ENCODE peak calls at places on chromosomes 3 and 15, in seven cellular contexts. M is BJ; G is hepatocyte; U is SJSA1; L is testis; Z is gastrocnemius medialis; R is CD4-positive, CD25-positive, alpha-beta regulatory T cell. E is an unnamed sample. For H3K27me3, the result is how much of the 10 kb centered on the place peaks cover.

GRCh38 chr3:25455316-25456232 is 27.5 kb downstream of the RARB start:
- DNase-seq in M (peak), G (no peak), U (peak), L (no peak), Z (no peak), R (no peak), E (no peak)

GRCh38 chr15:58269455-58270414 is 131.6 kb downstream of the AQP9 start:
- DNase-seq in M (no peak), G (peak), U (peak), L (peak), Z (peak), R (peak), E (peak)

GRCh38 chr15:99509686-99510461 is 55.9 kb upstream of the MEF2A start:
- DNase-seq in M (no peak), G (no peak), U (no peak), L (no peak), Z (peak), R (no peak), E (peak)

GRCh38 chr15:67955256-67955655 is 98.9 kb upstream of the PIAS1 start:
- DNase-seq in M (no peak), G (no peak), U (no peak), L (no peak), Z (no peak), R (no peak), E (no peak)

GRCh38 chr3:46717447-46718231 is at the start of gene PRSS50:
- DNase-seq in M (no peak), G (no peak), U (peak), L (peak), Z (no peak), R (no peak), E (no peak)

GRCh38 chr3:69165744-69166143 is 43.3 kb upstream of the LMOD3 start:
- DNase-seq in M (no peak), G (no peak), U (no peak), L (no peak), Z (no peak), R (no peak), E (no peak)

GRCh38 chr3:43996379-43997301 is 245.0 kb upstream of the TOPAZ1 start:
- DNase-seq in M (no peak), G (peak), U (no peak), L (no peak), Z (no peak), R (no peak), E (peak)

GRCh38 chr3:31412832-31413231 is 119.9 kb upstream of the STT3B start:
- DNase-seq in M (no peak), G (no peak), U (no peak), L (no peak), Z (no peak), R (no peak), E (no peak)

GRCh38 chr15:69474291-69474690 is 21.7 kb downstream of the RPLP1 start:
- DNase-seq in M (no peak), G (no peak), U (no peak), L (no peak), Z (no peak), R (no peak), E (no peak)

GRCh38 chr3:108822167-108822897 is at the start of gene TRAT1:
- DNase-seq in M (no peak), G (no peak), U (no peak), L (no peak), Z (no peak), R (peak), E (no peak)

GRCh38 chr3:9623148-9623547 is 26.2 kb upstream of the MTMR14 start:
- DNase-seq in M (no peak), G (no peak), U (no peak), L (no peak), Z (no peak), R (no peak), E (no peak)

GRCh38 chr3:29176501-29176900 is 104.4 kb upstream of the RBMS3 start:
- DNase-seq in M (no peak), G (no peak), U (no peak), L (peak), Z (no peak), R (no peak), E (no peak)

GRCh38 chr3:65828706-65829105 is 210.0 kb downstream of the MAGI1 start:
- DNase-seq in M (no peak), G (no peak), U (peak), L (no peak), Z (no peak), R (no peak), E (no peak)

GRCh38 chr3:154156529-154156928 is 35.3 kb downstream of the ARHGEF26 start:
- DNase-seq in M (no peak), G (no peak), U (no peak), L (no peak), Z (no peak), R (no peak), E (peak)

GRCh38 chr3:187172929-187173328 is 24.4 kb upstream of the RTP1 start:
- DNase-seq in M (no peak), G (no peak), U (no peak), L (no peak), Z (no peak), R (no peak), E (no peak)

GRCh38 chr15:69784808-69785550 is 312.7 kb downstream of the TLE3 start:
- DNase-seq in M (no peak), G (no peak), U (no peak), L (no peak), Z (no peak), R (no peak), E (no peak)

GRCh38 chr3:73493543-73494314 is 131.0 kb downstream of the PDZRN3 start:
- DNase-seq in M (peak), G (no peak), U (no peak), L (no peak), Z (no peak), R (no peak), E (no peak)

GRCh38 chr3:114417265-114417664 is 123.4 kb downstream of the TIGIT start:
- DNase-seq in M (no peak), G (no peak), U (no peak), L (no peak), Z (no peak), R (no peak), E (no peak)

GRCh38 chr15:66617137-66618090 is 51.6 kb upstream of the LCTL start:
- DNase-seq in M (no peak), G (peak), U (peak), L (no peak), Z (peak), R (no peak), E (no peak)

GRCh38 chr3:149487598-149488197 is 13.2 kb downstream of the TM4SF4 start:
- DNase-seq in M (no peak), G (no peak), U (no peak), L (no peak), Z (no peak), R (peak), E (peak)

GRCh38 chr15:79058260-79058850 is 32.2 kb downstream of the RASGRF1 start:
- DNase-seq in M (no peak), G (no peak), U (no peak), L (no peak), Z (no peak), R (no peak), E (no peak)

GRCh38 chr15:94029495-94029894 is 201.9 kb upstream of the MCTP2 start:
- DNase-seq in M (no peak), G (no peak), U (peak), L (no peak), Z (no peak), R (no peak), E (no peak)

GRCh38 chr3:154758109-154758868 is 321.8 kb upstream of the MME start:
- DNase-seq in M (peak), G (peak), U (no peak), L (no peak), Z (no peak), R (no peak), E (peak)

GRCh38 chr3:16143870-16144568 is 30.5 kb upstream of the GALNT15 start:
- DNase-seq in M (no peak), G (no peak), U (peak), L (no peak), Z (no peak), R (no peak), E (peak)

GRCh38 chr3:190811775-190812480 is 50.6 kb downstream of the GMNC start:
- DNase-seq in M (no peak), G (peak), U (peak), L (peak), Z (no peak), R (no peak), E (peak)

DNA sequence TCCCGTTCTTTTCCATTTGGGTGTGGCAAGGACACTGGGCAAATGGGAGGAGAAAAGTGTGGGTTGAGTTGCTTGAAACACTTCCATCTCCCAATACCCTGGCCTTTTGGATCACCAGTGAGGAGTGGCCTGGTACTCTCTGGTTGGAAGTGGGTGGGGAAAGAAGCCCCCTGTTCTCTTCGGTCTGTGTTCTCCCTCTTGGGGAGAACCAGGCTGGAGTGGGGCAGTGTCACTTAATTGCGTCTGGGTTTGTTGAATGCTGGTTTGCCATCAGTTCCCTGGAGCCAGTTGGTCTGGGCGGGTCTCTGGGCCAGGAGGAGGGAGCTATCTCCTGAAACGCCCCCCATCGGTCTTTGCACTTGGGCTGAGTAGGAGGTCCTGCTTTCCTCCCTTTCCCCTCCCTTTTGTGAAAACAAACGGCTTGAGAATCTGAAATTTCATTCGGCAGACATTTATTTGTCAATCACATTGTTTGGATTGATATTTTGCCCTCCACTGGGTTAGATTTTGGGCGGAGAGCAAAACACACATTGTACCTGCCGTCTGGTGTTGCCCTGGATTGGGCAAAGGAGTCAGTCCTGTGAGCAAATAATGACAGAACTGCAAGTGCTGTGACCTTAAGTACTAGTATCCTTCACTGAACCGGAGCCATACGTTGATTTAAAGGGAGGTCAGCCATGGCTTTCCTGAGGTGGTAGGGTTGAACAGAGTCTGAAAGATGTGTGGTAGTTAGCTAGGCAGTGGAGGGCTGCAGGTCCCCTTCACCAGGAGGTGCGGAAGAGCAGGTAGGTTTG is 1.6 kb downstream of the PDIA5 start:
- DNase-seq in M (no peak), G (peak), U (no peak), L (peak), Z (no peak), R (no peak), E (no peak)
- H3K27me3 ChIP-seq in M (under half), G (under half), U (under half), L (under half), Z (under half), R (under half), E (under half)

GRCh38 chr3:134796313-134797079 is 1.4 kb downstream of the EPHB1 start:
- DNase-seq in M (no peak), G (peak), U (no peak), L (peak), Z (no peak), R (no peak), E (no peak)
- H3K27me3 ChIP-seq in M (under half), G (half or more), U (under half), L (under half), Z (under half), R (under half), E (under half)

GRCh38 chr15:71384501-71384900 is 269.2 kb downstream of the THSD4 start:
- DNase-seq in M (no peak), G (no peak), U (no peak), L (no peak), Z (no peak), R (no peak), E (no peak)

GRCh38 chr15:71374607-71375352 is 259.5 kb downstream of the THSD4 start:
- DNase-seq in M (peak), G (no peak), U (peak), L (no peak), Z (no peak), R (no peak), E (no peak)

GRCh38 chr15:71375934-71376333 is 260.7 kb downstream of the THSD4 start:
- DNase-seq in M (no peak), G (no peak), U (no peak), L (no peak), Z (no peak), R (no peak), E (no peak)

GRCh38 chr15:71380345-71380744 is 265.1 kb downstream of the THSD4 start:
- DNase-seq in M (no peak), G (no peak), U (no peak), L (no peak), Z (no peak), R (no peak), E (no peak)

GRCh38 chr15:71379893-71380292 is 264.6 kb downstream of the THSD4 start:
- DNase-seq in M (no peak), G (no peak), U (no peak), L (no peak), Z (no peak), R (no peak), E (no peak)
- H3K27me3 ChIP-seq in M (under half), G (under half), U (under half), L (under half), Z (under half), R (under half), E (under half)

GRCh38 chr3:38008191-38008701 is 17.7 kb downstream of the VILL start:
- DNase-seq in M (no peak), G (no peak), U (no peak), L (no peak), Z (no peak), R (no peak), E (no peak)
- H3K27me3 ChIP-seq in M (under half), G (under half), U (under half), L (under half), Z (under half), R (under half), E (under half)

DNA sequence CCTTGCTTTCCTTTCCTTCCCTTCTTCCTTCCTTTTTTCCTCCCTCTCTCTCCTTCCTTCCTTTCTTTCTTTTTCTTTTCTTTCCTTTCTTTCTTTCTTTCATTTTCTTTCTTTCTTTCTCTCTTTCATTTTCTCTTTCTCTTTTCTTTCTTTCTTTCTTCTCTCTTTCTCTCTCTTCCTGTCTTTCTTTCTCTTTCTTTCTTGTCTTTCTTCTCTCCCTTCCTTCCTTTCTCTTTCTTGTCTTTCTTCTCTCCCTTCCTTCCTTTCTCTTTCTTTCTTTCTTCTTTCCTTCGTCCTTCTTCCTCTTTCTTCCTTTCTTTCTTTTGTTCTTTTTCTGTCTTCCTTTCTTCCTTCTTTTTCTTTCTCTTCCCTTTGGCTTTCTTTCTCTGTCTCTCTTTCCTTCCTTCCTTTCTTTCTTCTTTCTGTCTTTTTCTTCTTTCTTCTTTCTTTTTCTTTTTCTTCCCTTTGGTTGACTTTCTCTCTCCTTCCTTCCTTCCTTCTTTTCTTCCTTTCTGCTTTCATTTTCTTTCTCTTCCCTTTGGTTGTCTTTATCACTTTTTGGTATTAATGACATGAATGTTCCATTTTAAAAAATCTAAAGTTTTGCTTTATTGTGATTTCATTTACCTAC is 496.4 kb upstream of the CBLB start:
- DNase-seq in M (no peak), G (no peak), U (no peak), L (no peak), Z (no peak), R (no peak), E (no peak)
- H3K27me3 ChIP-seq in M (under half), G (under half), U (under half), L (under half), Z (under half), R (under half), E (under half)

GRCh38 chr3:147423601-147424324 is 14.6 kb downstream of the ZIC1 start:
- DNase-seq in M (no peak), G (no peak), U (no peak), L (no peak), Z (no peak), R (no peak), E (no peak)

GRCh38 chr3:147421184-147421912 is 12.2 kb downstream of the ZIC1 start:
- DNase-seq in M (no peak), G (no peak), U (no peak), L (no peak), Z (peak), R (no peak), E (no peak)

GRCh38 chr3:147420361-147421183 is 11.4 kb downstream of the ZIC1 start:
- DNase-seq in M (no peak), G (no peak), U (no peak), L (no peak), Z (no peak), R (no peak), E (no peak)

GRCh38 chr3:147422934-147423599 is 13.9 kb downstream of the ZIC1 start:
- DNase-seq in M (no peak), G (no peak), U (no peak), L (no peak), Z (no peak), R (no peak), E (no peak)

GRCh38 chr3:147422226-147422933 is 13.2 kb downstream of the ZIC1 start:
- DNase-seq in M (no peak), G (no peak), U (no peak), L (no peak), Z (no peak), R (no peak), E (no peak)
- H3K27me3 ChIP-seq in M (under half), G (half or more), U (under half), L (under half), Z (under half), R (under half), E (under half)

DNA sequence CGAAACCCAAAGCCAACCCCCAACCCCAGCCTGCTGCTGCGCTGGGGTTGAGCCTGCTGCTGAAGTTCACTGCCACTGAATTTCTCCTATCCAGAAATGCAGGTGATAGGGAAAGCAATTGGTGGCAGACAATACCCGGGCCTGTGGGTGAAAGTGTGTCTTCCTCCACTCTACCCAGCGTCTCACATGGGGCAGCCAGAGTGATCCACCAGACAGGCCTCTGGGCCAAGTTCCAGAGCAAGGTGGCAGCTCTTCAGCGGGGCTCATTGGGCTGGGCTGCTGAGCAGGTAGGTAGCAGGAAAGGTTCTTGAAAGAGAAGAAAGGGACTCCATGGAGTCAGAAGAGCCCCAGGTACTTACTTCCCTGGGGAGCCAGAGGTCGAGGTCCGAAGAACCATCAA is 6.0 kb downstream of the ADCY5 start:
- DNase-seq in M (no peak), G (no peak), U (no peak), L (no peak), Z (no peak), R (no peak), E (no peak)
- H3K27me3 ChIP-seq in M (under half), G (under half), U (under half), L (under half), Z (under half), R (under half), E (under half)

GRCh38 chr15:91101356-91101920 is 1.4 kb downstream of the SV2B start:
- DNase-seq in M (no peak), G (no peak), U (no peak), L (no peak), Z (no peak), R (no peak), E (no peak)

GRCh38 chr15:91102546-91103330 is 2.7 kb downstream of the SV2B start:
- DNase-seq in M (no peak), G (no peak), U (no peak), L (no peak), Z (no peak), R (no peak), E (no peak)

GRCh38 chr15:91098451-91098850 is 1.6 kb upstream of the SV2B start:
- DNase-seq in M (no peak), G (no peak), U (no peak), L (no peak), Z (no peak), R (no peak), E (no peak)

GRCh38 chr15:91099616-91100560 is at the start of gene SV2B:
- DNase-seq in M (no peak), G (peak), U (no peak), L (peak), Z (no peak), R (peak), E (no peak)

DNA sequence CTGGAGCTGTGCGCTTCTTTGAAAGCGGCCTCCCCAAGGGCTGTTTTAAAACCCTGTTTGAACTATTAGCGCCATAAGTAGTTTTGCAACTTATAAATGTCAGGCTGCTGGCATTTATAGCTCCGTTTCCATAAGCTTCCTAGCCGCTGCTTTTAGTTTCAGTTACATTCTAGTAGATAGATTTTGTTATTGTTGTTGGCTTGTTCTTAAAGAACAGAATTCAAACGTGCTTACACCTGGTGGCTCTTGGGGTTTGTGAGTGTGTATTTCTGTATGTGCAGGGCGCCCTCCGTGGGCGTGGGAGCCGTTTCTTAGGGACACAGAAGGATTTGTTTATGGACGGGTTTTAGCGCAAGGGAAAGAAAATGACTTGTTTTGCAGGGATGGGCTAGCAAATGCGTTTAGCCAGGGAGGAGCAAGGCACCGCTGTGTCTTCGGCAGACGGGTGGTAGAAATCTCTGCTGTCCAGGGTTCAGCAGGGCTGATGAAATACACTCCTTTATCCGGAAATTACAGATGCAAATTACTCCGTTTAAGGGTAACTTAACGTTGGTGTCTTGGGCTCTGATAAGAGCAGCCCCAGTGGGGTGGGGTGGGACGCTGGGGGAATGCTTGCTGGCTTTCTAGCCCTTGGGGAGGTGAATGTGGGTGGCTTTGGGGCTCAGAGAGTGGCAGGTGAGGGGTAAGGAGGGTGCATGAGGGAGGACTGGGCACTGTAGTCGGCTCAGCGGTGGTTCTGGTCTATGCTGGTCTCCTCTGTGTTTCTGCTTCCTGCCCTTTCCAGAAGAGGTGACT is 701 bp downstream of the SV2B start:
- DNase-seq in M (no peak), G (no peak), U (no peak), L (no peak), Z (no peak), R (no peak), E (peak)
- H3K27me3 ChIP-seq in M (under half), G (half or more), U (half or more), L (under half), Z (under half), R (under half), E (under half)

E was measured in Karpas-422.